ENCODE peak calls at places on chromosomes 16 and 17, in seven cellular contexts. One of them, this sample, is unnamed.

GRCh38 chr16:63188076-63188771 is 1152.0 kb upstream of the CDH8 start:
- DNase-seq in epithelial cell of esophagus: no peak
- DNase-seq in fibroblast of pulmonary artery: no peak
- DNase-seq in transverse colon: no peak
- DNase-seq in A549: no peak
- DNase-seq in body of pancreas: no peak
- DNase-seq in cardiac muscle cell: no peak
- DNase-seq in this sample: no peak

GRCh38 chr17:36932383-36933173 is 4.7 kb upstream of the LHX1 start:
- DNase-seq in epithelial cell of esophagus: no peak
- DNase-seq in fibroblast of pulmonary artery: no peak
- DNase-seq in transverse colon: no peak
- DNase-seq in A549: no peak
- DNase-seq in body of pancreas: no peak
- DNase-seq in cardiac muscle cell: no peak
- DNase-seq in this sample: no peak

GRCh38 chr17:37094391-37094790 is 145.6 kb downstream of the AATF start:
- DNase-seq in epithelial cell of esophagus: no peak
- DNase-seq in fibroblast of pulmonary artery: no peak
- DNase-seq in transverse colon: no peak
- DNase-seq in A549: no peak
- DNase-seq in body of pancreas: no peak
- DNase-seq in cardiac muscle cell: no peak
- DNase-seq in this sample: no peak

GRCh38 chr17:50677851-50678375 is 29.8 kb downstream of the ANKRD40 start:
- DNase-seq in epithelial cell of esophagus: no peak
- DNase-seq in fibroblast of pulmonary artery: no peak
- DNase-seq in transverse colon: no peak
- DNase-seq in A549: no peak
- DNase-seq in body of pancreas: no peak
- DNase-seq in cardiac muscle cell: no peak
- DNase-seq in this sample: no peak

GRCh38 chr17:73882590-73882989 is 238.3 kb upstream of the SDK2 start:
- DNase-seq in epithelial cell of esophagus: no peak
- DNase-seq in fibroblast of pulmonary artery: no peak
- DNase-seq in transverse colon: no peak
- DNase-seq in A549: no peak
- DNase-seq in body of pancreas: no peak
- DNase-seq in cardiac muscle cell: no peak
- DNase-seq in this sample: no peak

GRCh38 chr16:66695474-66695934 is 1.0 kb downstream of the CMTM4 start:
- DNase-seq in epithelial cell of esophagus: no peak
- DNase-seq in fibroblast of pulmonary artery: no peak
- DNase-seq in transverse colon: peak
- DNase-seq in A549: no peak
- DNase-seq in body of pancreas: no peak
- DNase-seq in cardiac muscle cell: no peak
- DNase-seq in this sample: no peak

GRCh38 chr17:16286947-16287562 is 66.2 kb downstream of the CENPV start:
- DNase-seq in epithelial cell of esophagus: no peak
- DNase-seq in fibroblast of pulmonary artery: peak
- DNase-seq in transverse colon: peak
- DNase-seq in A549: peak
- DNase-seq in body of pancreas: no peak
- DNase-seq in cardiac muscle cell: peak
- DNase-seq in this sample: no peak

GRCh38 chr17:50920041-50920410 is 53.9 kb upstream of the TOB1 start:
- DNase-seq in epithelial cell of esophagus: peak
- DNase-seq in fibroblast of pulmonary artery: no peak
- DNase-seq in transverse colon: no peak
- DNase-seq in A549: no peak
- DNase-seq in body of pancreas: no peak
- DNase-seq in cardiac muscle cell: no peak
- DNase-seq in this sample: no peak

GRCh38 chr16:56679078-56679730 is 3.1 kb upstream of the MT1X start:
- DNase-seq in epithelial cell of esophagus: no peak
- DNase-seq in fibroblast of pulmonary artery: no peak
- DNase-seq in transverse colon: no peak
- DNase-seq in A549: no peak
- DNase-seq in body of pancreas: no peak
- DNase-seq in cardiac muscle cell: no peak
- DNase-seq in this sample: no peak

GRCh38 chr17:77107506-77108433 is 33.0 kb upstream of the SEC14L1 start:
- DNase-seq in epithelial cell of esophagus: no peak
- DNase-seq in fibroblast of pulmonary artery: peak
- DNase-seq in transverse colon: peak
- DNase-seq in A549: no peak
- DNase-seq in body of pancreas: no peak
- DNase-seq in cardiac muscle cell: peak
- DNase-seq in this sample: no peak

GRCh38 chr16:14302399-14303181 is 231.5 kb downstream of the MRTFB start:
- DNase-seq in epithelial cell of esophagus: no peak
- DNase-seq in fibroblast of pulmonary artery: no peak
- DNase-seq in transverse colon: peak
- DNase-seq in A549: peak
- DNase-seq in body of pancreas: peak
- DNase-seq in cardiac muscle cell: no peak
- DNase-seq in this sample: no peak

GRCh38 chr16:4273858-4274291 is 1.1 kb upstream of the TFAP4 start:
- DNase-seq in epithelial cell of esophagus: peak
- DNase-seq in fibroblast of pulmonary artery: peak
- DNase-seq in transverse colon: peak
- DNase-seq in A549: peak
- DNase-seq in body of pancreas: peak
- DNase-seq in cardiac muscle cell: peak
- DNase-seq in this sample: no peak

GRCh38 chr17:78673395-78673794 is 96.2 kb upstream of the DNAH17 start:
- DNase-seq in epithelial cell of esophagus: no peak
- DNase-seq in fibroblast of pulmonary artery: no peak
- DNase-seq in transverse colon: no peak
- DNase-seq in A549: no peak
- DNase-seq in body of pancreas: no peak
- DNase-seq in cardiac muscle cell: no peak
- DNase-seq in this sample: no peak

GRCh38 chr17:39679521-39680192 is 8.2 kb downstream of the PGAP3 start:
- DNase-seq in epithelial cell of esophagus: no peak
- DNase-seq in fibroblast of pulmonary artery: no peak
- DNase-seq in transverse colon: no peak
- DNase-seq in A549: no peak
- DNase-seq in body of pancreas: no peak
- DNase-seq in cardiac muscle cell: no peak
- DNase-seq in this sample: no peak

GRCh38 chr17:50062323-50063243 is 6.7 kb downstream of the ITGA3 start:
- DNase-seq in epithelial cell of esophagus: peak
- DNase-seq in fibroblast of pulmonary artery: peak
- DNase-seq in transverse colon: peak
- DNase-seq in A549: peak
- DNase-seq in body of pancreas: peak
- DNase-seq in cardiac muscle cell: peak
- DNase-seq in this sample: no peak

GRCh38 chr16:67927131-67927941 is 4.3 kb downstream of the CTRL start:
- DNase-seq in epithelial cell of esophagus: no peak
- DNase-seq in fibroblast of pulmonary artery: no peak
- DNase-seq in transverse colon: no peak
- DNase-seq in A549: no peak
- DNase-seq in body of pancreas: peak
- DNase-seq in cardiac muscle cell: no peak
- DNase-seq in this sample: no peak

GRCh38 chr16:67924140-67924906 is 7.3 kb downstream of the CTRL start:
- DNase-seq in epithelial cell of esophagus: no peak
- DNase-seq in fibroblast of pulmonary artery: no peak
- DNase-seq in transverse colon: no peak
- DNase-seq in A549: no peak
- DNase-seq in body of pancreas: no peak
- DNase-seq in cardiac muscle cell: no peak
- DNase-seq in this sample: no peak

GRCh38 chr16:67928561-67929364 is 2.9 kb downstream of the CTRL start:
- DNase-seq in epithelial cell of esophagus: peak
- DNase-seq in fibroblast of pulmonary artery: peak
- DNase-seq in transverse colon: peak
- DNase-seq in A549: peak
- DNase-seq in body of pancreas: peak
- DNase-seq in cardiac muscle cell: peak
- DNase-seq in this sample: no peak

GRCh38 chr16:67928147-67928546 is 3.5 kb downstream of the CTRL start:
- DNase-seq in epithelial cell of esophagus: no peak
- DNase-seq in fibroblast of pulmonary artery: no peak
- DNase-seq in transverse colon: no peak
- DNase-seq in A549: no peak
- DNase-seq in body of pancreas: no peak
- DNase-seq in cardiac muscle cell: no peak
- DNase-seq in this sample: no peak

GRCh38 chr16:67926181-67926742 is 5.4 kb downstream of the CTRL start:
- DNase-seq in epithelial cell of esophagus: peak
- DNase-seq in fibroblast of pulmonary artery: no peak
- DNase-seq in transverse colon: no peak
- DNase-seq in A549: no peak
- DNase-seq in body of pancreas: peak
- DNase-seq in cardiac muscle cell: no peak
- DNase-seq in this sample: peak
- TF ChIP-seq CTCF in epithelial cell of esophagus: no peak
- TF ChIP-seq CTCF in fibroblast of pulmonary artery: no peak
- TF ChIP-seq CTCF in transverse colon: no peak
- TF ChIP-seq CTCF in A549: no peak
- TF ChIP-seq CTCF in body of pancreas: peak
- TF ChIP-seq CTCF in cardiac muscle cell: no peak
- TF ChIP-seq CTCF in this sample: peak

GRCh38 chr16:49659356-49659755 is 196.6 kb downstream of the ZNF423 start:
- DNase-seq in epithelial cell of esophagus: no peak
- DNase-seq in fibroblast of pulmonary artery: no peak
- DNase-seq in transverse colon: no peak
- DNase-seq in A549: no peak
- DNase-seq in body of pancreas: no peak
- DNase-seq in cardiac muscle cell: no peak
- DNase-seq in this sample: no peak

GRCh38 chr16:49664221-49665215 is 191.4 kb downstream of the ZNF423 start:
- DNase-seq in epithelial cell of esophagus: no peak
- DNase-seq in fibroblast of pulmonary artery: no peak
- DNase-seq in transverse colon: no peak
- DNase-seq in A549: no peak
- DNase-seq in body of pancreas: no peak
- DNase-seq in cardiac muscle cell: peak
- DNase-seq in this sample: no peak

GRCh38 chr16:49661465-49662187 is 194.3 kb downstream of the ZNF423 start:
- DNase-seq in epithelial cell of esophagus: no peak
- DNase-seq in fibroblast of pulmonary artery: no peak
- DNase-seq in transverse colon: no peak
- DNase-seq in A549: no peak
- DNase-seq in body of pancreas: no peak
- DNase-seq in cardiac muscle cell: no peak
- DNase-seq in this sample: no peak

GRCh38 chr16:49660647-49661046 is 195.3 kb downstream of the ZNF423 start:
- DNase-seq in epithelial cell of esophagus: no peak
- DNase-seq in fibroblast of pulmonary artery: no peak
- DNase-seq in transverse colon: no peak
- DNase-seq in A549: no peak
- DNase-seq in body of pancreas: no peak
- DNase-seq in cardiac muscle cell: no peak
- DNase-seq in this sample: no peak

GRCh38 chr16:49663081-49664057 is 192.5 kb downstream of the ZNF423 start:
- DNase-seq in epithelial cell of esophagus: no peak
- DNase-seq in fibroblast of pulmonary artery: no peak
- DNase-seq in transverse colon: peak
- DNase-seq in A549: no peak
- DNase-seq in body of pancreas: no peak
- DNase-seq in cardiac muscle cell: peak
- DNase-seq in this sample: no peak
- H3K4me3 ChIP-seq in epithelial cell of esophagus: no peak
- H3K4me3 ChIP-seq in fibroblast of pulmonary artery: no peak
- H3K4me3 ChIP-seq in transverse colon: peak
- H3K4me3 ChIP-seq in A549: no peak
- H3K4me3 ChIP-seq in body of pancreas: no peak
- H3K4me3 ChIP-seq in cardiac muscle cell: no peak
- H3K4me3 ChIP-seq in this sample: no peak

GRCh38 chr17:44916781-44917241 is 1.5 kb upstream of the GFAP start:
- DNase-seq in epithelial cell of esophagus: peak
- DNase-seq in fibroblast of pulmonary artery: peak
- DNase-seq in transverse colon: peak
- DNase-seq in A549: no peak
- DNase-seq in body of pancreas: peak
- DNase-seq in cardiac muscle cell: peak
- DNase-seq in this sample: no peak
- TF ChIP-seq CTCF in epithelial cell of esophagus: no peak
- TF ChIP-seq CTCF in fibroblast of pulmonary artery: peak
- TF ChIP-seq CTCF in transverse colon: no peak
- TF ChIP-seq CTCF in A549: no peak
- TF ChIP-seq CTCF in body of pancreas: no peak
- TF ChIP-seq CTCF in cardiac muscle cell: no peak
- TF ChIP-seq CTCF in this sample: no peak

GRCh38 chr16:29975811-29976511 is 2.3 kb downstream of the TAOK2 start:
- DNase-seq in epithelial cell of esophagus: no peak
- DNase-seq in fibroblast of pulmonary artery: peak
- DNase-seq in transverse colon: no peak
- DNase-seq in A549: no peak
- DNase-seq in body of pancreas: no peak
- DNase-seq in cardiac muscle cell: peak
- DNase-seq in this sample: no peak
- H3K4me3 ChIP-seq in epithelial cell of esophagus: peak
- H3K4me3 ChIP-seq in fibroblast of pulmonary artery: peak
- H3K4me3 ChIP-seq in transverse colon: peak
- H3K4me3 ChIP-seq in A549: peak
- H3K4me3 ChIP-seq in body of pancreas: no peak
- H3K4me3 ChIP-seq in cardiac muscle cell: no peak
- H3K4me3 ChIP-seq in this sample: peak

DNA sequence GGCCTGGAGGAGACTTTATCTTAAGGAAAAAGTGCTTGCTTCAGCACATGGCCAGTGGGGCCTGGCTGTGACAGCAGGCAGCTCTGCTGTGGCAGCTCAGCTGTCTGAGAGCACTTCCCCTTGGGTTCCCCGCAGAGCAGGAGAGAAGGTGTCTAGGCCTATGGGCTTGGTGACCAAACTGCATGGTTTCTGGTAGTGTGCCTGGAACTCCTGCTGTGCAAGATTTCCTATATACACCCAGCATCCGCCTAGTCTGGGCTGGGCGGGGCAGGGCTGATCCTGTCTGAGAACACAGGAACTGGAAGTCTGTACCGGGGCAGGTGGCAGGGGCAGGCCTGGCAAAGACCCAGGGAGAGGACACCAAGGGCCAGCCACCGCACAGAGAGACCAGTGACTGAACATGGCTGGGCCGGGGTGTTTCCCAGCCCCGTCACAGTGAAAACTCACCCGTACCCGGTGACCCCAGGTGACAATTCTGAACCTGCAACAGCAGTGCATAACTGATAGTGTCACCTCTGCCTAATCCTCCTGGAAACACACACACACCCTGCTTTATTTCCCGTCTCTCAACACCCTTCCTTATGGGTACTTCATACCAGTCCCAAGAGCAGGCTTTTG is 39.3 kb downstream of the CHD9 start:
- DNase-seq in epithelial cell of esophagus: peak
- DNase-seq in fibroblast of pulmonary artery: no peak
- DNase-seq in transverse colon: peak
- DNase-seq in A549: peak
- DNase-seq in body of pancreas: peak
- DNase-seq in cardiac muscle cell: no peak
- DNase-seq in this sample: peak
- TF ChIP-seq CTCF in epithelial cell of esophagus: no peak
- TF ChIP-seq CTCF in fibroblast of pulmonary artery: no peak
- TF ChIP-seq CTCF in transverse colon: no peak
- TF ChIP-seq CTCF in A549: no peak
- TF ChIP-seq CTCF in body of pancreas: no peak
- TF ChIP-seq CTCF in cardiac muscle cell: no peak
- TF ChIP-seq CTCF in this sample: no peak